ENCODE peak calls at places on chromosomes 13 and 19, in eight cellular contexts. E, L, V, F, S, J, Z and K are unnamed samples.
A peak's percentile ranks its signal among the peaks of the same experiment; 100 is the strongest.

GRCh38 chr19:18135712-18136584 is 17.0 kb upstream of the PIK3R2 start:
- DNase-seq in E (no peak), L (no peak), V (no peak), F (no peak), S (no peak), J (peak; percentile 63), Z (no peak), K (peak; percentile 76)

GRCh38 chr19:43552616-43553015 is 19.6 kb downstream of the ZNF575 start:
- DNase-seq in E (no peak), L (no peak), V (no peak), F (no peak), S (no peak), J (no peak), Z (no peak), K (no peak)

GRCh38 chr19:49889687-49890348 is 6.9 kb downstream of the IL4I1 start:
- DNase-seq in E (peak; percentile 91), L (peak; percentile 88), V (peak; percentile 55), F (peak; percentile 55), S (peak; percentile 82), J (peak; percentile 66), Z (peak; percentile 62), K (peak; percentile 78)

GRCh38 chr13:101452519-101453485 is at the start of gene ITGBL1:
- DNase-seq in E (peak; percentile 74), L (peak; percentile 66), V (no peak), F (no peak), S (peak; percentile 17), J (no peak), Z (no peak), K (no peak)

GRCh38 chr13:92716749-92717148 is 509.9 kb upstream of the GPC6 start:
- DNase-seq in E (no peak), L (no peak), V (no peak), F (no peak), S (peak; percentile 38), J (no peak), Z (no peak), K (no peak)

GRCh38 chr13:40452741-40453665 is 213.4 kb downstream of the FOXO1 start:
- DNase-seq in E (no peak), L (no peak), V (no peak), F (no peak), S (no peak), J (peak; percentile 24), Z (no peak), K (no peak)

GRCh38 chr13:46101488-46102289 is 3.1 kb downstream of the CPB2 start:
- DNase-seq in E (no peak), L (no peak), V (no peak), F (no peak), S (no peak), J (no peak), Z (no peak), K (no peak)

GRCh38 chr19:47729799-47730520 is 15.4 kb upstream of the NOP53 start:
- DNase-seq in E (peak; percentile 89), L (peak; percentile 86), V (no peak), F (peak; percentile 66), S (peak; percentile 44), J (peak; percentile 89), Z (no peak), K (no peak)

GRCh38 chr19:28155265-28155664 is 1057.7 kb downstream of the UQCRFS1 start:
- DNase-seq in E (no peak), L (no peak), V (no peak), F (no peak), S (no peak), J (no peak), Z (no peak), K (no peak)

GRCh38 chr13:75316427-75316826 is 165.5 kb downstream of the TBC1D4 start:
- DNase-seq in E (no peak), L (no peak), V (no peak), F (no peak), S (peak; percentile 54), J (no peak), Z (no peak), K (no peak)

GRCh38 chr13:97298816-97299215 is 76.7 kb downstream of the MBNL2 start:
- DNase-seq in E (no peak), L (no peak), V (no peak), F (no peak), S (no peak), J (no peak), Z (no peak), K (no peak)

GRCh38 chr13:41864658-41865057 is 96.3 kb downstream of the VWA8 start:
- DNase-seq in E (no peak), L (no peak), V (no peak), F (no peak), S (peak; percentile 66), J (no peak), Z (no peak), K (no peak)

GRCh38 chr13:40125336-40125735 is 469.9 kb downstream of the COG6 start:
- DNase-seq in E (no peak), L (no peak), V (no peak), F (no peak), S (no peak), J (no peak), Z (no peak), K (no peak)

GRCh38 chr13:80177327-80177726 is 163.6 kb downstream of the SPRY2 start:
- DNase-seq in E (no peak), L (no peak), V (no peak), F (no peak), S (no peak), J (no peak), Z (no peak), K (no peak)

GRCh38 chr13:73025212-73026012 is 33.4 kb upstream of the KLF5 start:
- DNase-seq in E (no peak), L (no peak), V (no peak), F (no peak), S (peak; percentile 51), J (no peak), Z (no peak), K (no peak)

GRCh38 chr13:26132756-26133155 is 80.9 kb upstream of the SHISA2 start:
- DNase-seq in E (no peak), L (no peak), V (no peak), F (no peak), S (peak; percentile 46), J (no peak), Z (no peak), K (no peak)

GRCh38 chr19:40217921-40218890 is at the start of gene TTC9B:
- DNase-seq in E (peak; percentile 56), L (no peak), V (no peak), F (no peak), S (no peak), J (no peak), Z (peak; percentile 37), K (peak; percentile 23)

GRCh38 chr19:50815443-50815842 is 8.1 kb downstream of the KLK1 start:
- DNase-seq in E (no peak), L (no peak), V (no peak), F (no peak), S (no peak), J (no peak), Z (no peak), K (no peak)

GRCh38 chr13:49810464-49810824 is 18.0 kb upstream of the KPNA3 start:
- DNase-seq in E (no peak), L (no peak), V (no peak), F (no peak), S (no peak), J (no peak), Z (no peak), K (no peak)

GRCh38 chr13:113536461-113537110 is 46.1 kb upstream of the DCUN1D2 start:
- DNase-seq in E (peak; percentile 20), L (no peak), V (no peak), F (no peak), S (no peak), J (peak; percentile 6), Z (no peak), K (no peak)